ENCODE peak calls at places on chromosomes 6 and 20, in ten cellular contexts. One of them, this sample, is unnamed.
A peak's percentile ranks its signal among the peaks of the same experiment; 100 is the strongest.

GRCh38 chr20:46057856-46058655 is 29.0 kb downstream of the SLC12A5 start:
- DNase-seq in GM03348: peak; percentile 68
- DNase-seq in T-helper 17 cell: no peak
- DNase-seq in adrenal gland: peak; percentile 46
- DNase-seq in activated T-cell treated with anti-CD3 and anti-CD28 coated beads, Interleukin-2, amount 50 U/mL, for 72 hours: peak; percentile 16
- DNase-seq in stimulated activated effector memory CD8-positive, alpha-beta T cell treated with anti-CD3 and anti-CD28 coated beads, Interleukin-12 subunit alpha, Interleukin-12 subunit beta, amount 100 ng/mL, for 72 hours: no peak
- DNase-seq in stimulated activated CD4-positive, alpha-beta T cell treated with anti-CD3 and anti-CD28 coated beads, Interleukin-4, amount 100 ng/mL, for 4 hours: no peak
- DNase-seq in MM.1S: no peak
- DNase-seq in COR-L47: no peak
- DNase-seq in memory B cell: peak; percentile 26
- DNase-seq in this sample: no peak

GRCh38 chr6:15160812-15161211 is 85.1 kb upstream of the JARID2 start:
- DNase-seq in GM03348: peak; percentile 30
- DNase-seq in T-helper 17 cell: no peak
- DNase-seq in adrenal gland: no peak
- DNase-seq in activated T-cell treated with anti-CD3 and anti-CD28 coated beads, Interleukin-2, amount 50 U/mL, for 72 hours: no peak
- DNase-seq in stimulated activated effector memory CD8-positive, alpha-beta T cell treated with anti-CD3 and anti-CD28 coated beads, Interleukin-12 subunit alpha, Interleukin-12 subunit beta, amount 100 ng/mL, for 72 hours: no peak
- DNase-seq in stimulated activated CD4-positive, alpha-beta T cell treated with anti-CD3 and anti-CD28 coated beads, Interleukin-4, amount 100 ng/mL, for 4 hours: no peak
- DNase-seq in MM.1S: no peak
- DNase-seq in COR-L47: no peak
- DNase-seq in memory B cell: no peak
- DNase-seq in this sample: no peak

GRCh38 chr6:2507016-2507415 is 243.7 kb downstream of the MYLK4 start:
- DNase-seq in GM03348: no peak
- DNase-seq in T-helper 17 cell: no peak
- DNase-seq in adrenal gland: no peak
- DNase-seq in activated T-cell treated with anti-CD3 and anti-CD28 coated beads, Interleukin-2, amount 50 U/mL, for 72 hours: no peak
- DNase-seq in stimulated activated effector memory CD8-positive, alpha-beta T cell treated with anti-CD3 and anti-CD28 coated beads, Interleukin-12 subunit alpha, Interleukin-12 subunit beta, amount 100 ng/mL, for 72 hours: no peak
- DNase-seq in stimulated activated CD4-positive, alpha-beta T cell treated with anti-CD3 and anti-CD28 coated beads, Interleukin-4, amount 100 ng/mL, for 4 hours: no peak
- DNase-seq in MM.1S: no peak
- DNase-seq in COR-L47: no peak
- DNase-seq in memory B cell: no peak
- DNase-seq in this sample: no peak

GRCh38 chr20:61056627-61057312 is 195.3 kb upstream of the CDH4 start:
- DNase-seq in GM03348: no peak
- DNase-seq in T-helper 17 cell: no peak
- DNase-seq in adrenal gland: no peak
- DNase-seq in activated T-cell treated with anti-CD3 and anti-CD28 coated beads, Interleukin-2, amount 50 U/mL, for 72 hours: no peak
- DNase-seq in stimulated activated effector memory CD8-positive, alpha-beta T cell treated with anti-CD3 and anti-CD28 coated beads, Interleukin-12 subunit alpha, Interleukin-12 subunit beta, amount 100 ng/mL, for 72 hours: no peak
- DNase-seq in stimulated activated CD4-positive, alpha-beta T cell treated with anti-CD3 and anti-CD28 coated beads, Interleukin-4, amount 100 ng/mL, for 4 hours: no peak
- DNase-seq in MM.1S: no peak
- DNase-seq in COR-L47: no peak
- DNase-seq in memory B cell: no peak
- DNase-seq in this sample: no peak

GRCh38 chr6:137801352-137802088 is 65.5 kb upstream of the TNFAIP3 start:
- DNase-seq in GM03348: no peak
- DNase-seq in T-helper 17 cell: no peak
- DNase-seq in adrenal gland: no peak
- DNase-seq in activated T-cell treated with anti-CD3 and anti-CD28 coated beads, Interleukin-2, amount 50 U/mL, for 72 hours: no peak
- DNase-seq in stimulated activated effector memory CD8-positive, alpha-beta T cell treated with anti-CD3 and anti-CD28 coated beads, Interleukin-12 subunit alpha, Interleukin-12 subunit beta, amount 100 ng/mL, for 72 hours: no peak
- DNase-seq in stimulated activated CD4-positive, alpha-beta T cell treated with anti-CD3 and anti-CD28 coated beads, Interleukin-4, amount 100 ng/mL, for 4 hours: no peak
- DNase-seq in MM.1S: no peak
- DNase-seq in COR-L47: no peak
- DNase-seq in memory B cell: no peak
- DNase-seq in this sample: no peak

GRCh38 chr20:24828992-24829648 is 119.9 kb upstream of the CST7 start:
- DNase-seq in GM03348: no peak
- DNase-seq in T-helper 17 cell: no peak
- DNase-seq in adrenal gland: no peak
- DNase-seq in activated T-cell treated with anti-CD3 and anti-CD28 coated beads, Interleukin-2, amount 50 U/mL, for 72 hours: no peak
- DNase-seq in stimulated activated effector memory CD8-positive, alpha-beta T cell treated with anti-CD3 and anti-CD28 coated beads, Interleukin-12 subunit alpha, Interleukin-12 subunit beta, amount 100 ng/mL, for 72 hours: no peak
- DNase-seq in stimulated activated CD4-positive, alpha-beta T cell treated with anti-CD3 and anti-CD28 coated beads, Interleukin-4, amount 100 ng/mL, for 4 hours: no peak
- DNase-seq in MM.1S: no peak
- DNase-seq in COR-L47: no peak
- DNase-seq in memory B cell: no peak
- DNase-seq in this sample: no peak

GRCh38 chr6:63897459-63897858 is 261.9 kb downstream of the PHF3 start:
- DNase-seq in GM03348: peak; percentile 56
- DNase-seq in T-helper 17 cell: no peak
- DNase-seq in adrenal gland: no peak
- DNase-seq in activated T-cell treated with anti-CD3 and anti-CD28 coated beads, Interleukin-2, amount 50 U/mL, for 72 hours: no peak
- DNase-seq in stimulated activated effector memory CD8-positive, alpha-beta T cell treated with anti-CD3 and anti-CD28 coated beads, Interleukin-12 subunit alpha, Interleukin-12 subunit beta, amount 100 ng/mL, for 72 hours: no peak
- DNase-seq in stimulated activated CD4-positive, alpha-beta T cell treated with anti-CD3 and anti-CD28 coated beads, Interleukin-4, amount 100 ng/mL, for 4 hours: no peak
- DNase-seq in MM.1S: no peak
- DNase-seq in COR-L47: no peak
- DNase-seq in memory B cell: no peak
- DNase-seq in this sample: no peak

GRCh38 chr6:163688971-163689370 is 274.5 kb downstream of the QKI start:
- DNase-seq in GM03348: no peak
- DNase-seq in T-helper 17 cell: no peak
- DNase-seq in adrenal gland: no peak
- DNase-seq in activated T-cell treated with anti-CD3 and anti-CD28 coated beads, Interleukin-2, amount 50 U/mL, for 72 hours: no peak
- DNase-seq in stimulated activated effector memory CD8-positive, alpha-beta T cell treated with anti-CD3 and anti-CD28 coated beads, Interleukin-12 subunit alpha, Interleukin-12 subunit beta, amount 100 ng/mL, for 72 hours: no peak
- DNase-seq in stimulated activated CD4-positive, alpha-beta T cell treated with anti-CD3 and anti-CD28 coated beads, Interleukin-4, amount 100 ng/mL, for 4 hours: no peak
- DNase-seq in MM.1S: no peak
- DNase-seq in COR-L47: no peak
- DNase-seq in memory B cell: no peak
- DNase-seq in this sample: no peak

GRCh38 chr6:51949451-51949850 is 138.0 kb downstream of the PKHD1 start:
- DNase-seq in GM03348: no peak
- DNase-seq in T-helper 17 cell: no peak
- DNase-seq in adrenal gland: no peak
- DNase-seq in activated T-cell treated with anti-CD3 and anti-CD28 coated beads, Interleukin-2, amount 50 U/mL, for 72 hours: no peak
- DNase-seq in stimulated activated effector memory CD8-positive, alpha-beta T cell treated with anti-CD3 and anti-CD28 coated beads, Interleukin-12 subunit alpha, Interleukin-12 subunit beta, amount 100 ng/mL, for 72 hours: no peak
- DNase-seq in stimulated activated CD4-positive, alpha-beta T cell treated with anti-CD3 and anti-CD28 coated beads, Interleukin-4, amount 100 ng/mL, for 4 hours: no peak
- DNase-seq in MM.1S: no peak
- DNase-seq in COR-L47: no peak
- DNase-seq in memory B cell: no peak
- DNase-seq in this sample: no peak

GRCh38 chr6:124819340-124819739 is 142.9 kb upstream of the RNF217 start:
- DNase-seq in GM03348: no peak
- DNase-seq in T-helper 17 cell: no peak
- DNase-seq in adrenal gland: no peak
- DNase-seq in activated T-cell treated with anti-CD3 and anti-CD28 coated beads, Interleukin-2, amount 50 U/mL, for 72 hours: no peak
- DNase-seq in stimulated activated effector memory CD8-positive, alpha-beta T cell treated with anti-CD3 and anti-CD28 coated beads, Interleukin-12 subunit alpha, Interleukin-12 subunit beta, amount 100 ng/mL, for 72 hours: no peak
- DNase-seq in stimulated activated CD4-positive, alpha-beta T cell treated with anti-CD3 and anti-CD28 coated beads, Interleukin-4, amount 100 ng/mL, for 4 hours: no peak
- DNase-seq in MM.1S: no peak
- DNase-seq in COR-L47: no peak
- DNase-seq in memory B cell: no peak
- DNase-seq in this sample: no peak

GRCh38 chr6:138652824-138653223 is 120.7 kb upstream of the CCDC28A start:
- DNase-seq in GM03348: no peak
- DNase-seq in T-helper 17 cell: no peak
- DNase-seq in adrenal gland: no peak
- DNase-seq in activated T-cell treated with anti-CD3 and anti-CD28 coated beads, Interleukin-2, amount 50 U/mL, for 72 hours: no peak
- DNase-seq in stimulated activated effector memory CD8-positive, alpha-beta T cell treated with anti-CD3 and anti-CD28 coated beads, Interleukin-12 subunit alpha, Interleukin-12 subunit beta, amount 100 ng/mL, for 72 hours: no peak
- DNase-seq in stimulated activated CD4-positive, alpha-beta T cell treated with anti-CD3 and anti-CD28 coated beads, Interleukin-4, amount 100 ng/mL, for 4 hours: no peak
- DNase-seq in MM.1S: no peak
- DNase-seq in COR-L47: no peak
- DNase-seq in memory B cell: no peak
- DNase-seq in this sample: no peak

GRCh38 chr20:17693534-17694001 is 6.2 kb upstream of the BANF2 start:
- DNase-seq in GM03348: no peak
- DNase-seq in T-helper 17 cell: no peak
- DNase-seq in adrenal gland: no peak
- DNase-seq in activated T-cell treated with anti-CD3 and anti-CD28 coated beads, Interleukin-2, amount 50 U/mL, for 72 hours: no peak
- DNase-seq in stimulated activated effector memory CD8-positive, alpha-beta T cell treated with anti-CD3 and anti-CD28 coated beads, Interleukin-12 subunit alpha, Interleukin-12 subunit beta, amount 100 ng/mL, for 72 hours: no peak
- DNase-seq in stimulated activated CD4-positive, alpha-beta T cell treated with anti-CD3 and anti-CD28 coated beads, Interleukin-4, amount 100 ng/mL, for 4 hours: no peak
- DNase-seq in MM.1S: no peak
- DNase-seq in COR-L47: no peak
- DNase-seq in memory B cell: no peak
- DNase-seq in this sample: no peak

GRCh38 chr6:53944538-53944937 is 149.7 kb downstream of the LRRC1 start:
- DNase-seq in GM03348: no peak
- DNase-seq in T-helper 17 cell: no peak
- DNase-seq in adrenal gland: no peak
- DNase-seq in activated T-cell treated with anti-CD3 and anti-CD28 coated beads, Interleukin-2, amount 50 U/mL, for 72 hours: no peak
- DNase-seq in stimulated activated effector memory CD8-positive, alpha-beta T cell treated with anti-CD3 and anti-CD28 coated beads, Interleukin-12 subunit alpha, Interleukin-12 subunit beta, amount 100 ng/mL, for 72 hours: no peak
- DNase-seq in stimulated activated CD4-positive, alpha-beta T cell treated with anti-CD3 and anti-CD28 coated beads, Interleukin-4, amount 100 ng/mL, for 4 hours: no peak
- DNase-seq in MM.1S: no peak
- DNase-seq in COR-L47: no peak
- DNase-seq in memory B cell: no peak
- DNase-seq in this sample: no peak

GRCh38 chr6:105884426-105884825 is 201.7 kb upstream of the PRDM1 start:
- DNase-seq in GM03348: no peak
- DNase-seq in T-helper 17 cell: no peak
- DNase-seq in adrenal gland: no peak
- DNase-seq in activated T-cell treated with anti-CD3 and anti-CD28 coated beads, Interleukin-2, amount 50 U/mL, for 72 hours: no peak
- DNase-seq in stimulated activated effector memory CD8-positive, alpha-beta T cell treated with anti-CD3 and anti-CD28 coated beads, Interleukin-12 subunit alpha, Interleukin-12 subunit beta, amount 100 ng/mL, for 72 hours: no peak
- DNase-seq in stimulated activated CD4-positive, alpha-beta T cell treated with anti-CD3 and anti-CD28 coated beads, Interleukin-4, amount 100 ng/mL, for 4 hours: no peak
- DNase-seq in MM.1S: no peak
- DNase-seq in COR-L47: no peak
- DNase-seq in memory B cell: no peak
- DNase-seq in this sample: no peak

GRCh38 chr20:18225652-18226051 is 62.7 kb upstream of the ZNF133 start:
- DNase-seq in GM03348: peak; percentile 11
- DNase-seq in T-helper 17 cell: no peak
- DNase-seq in adrenal gland: no peak
- DNase-seq in activated T-cell treated with anti-CD3 and anti-CD28 coated beads, Interleukin-2, amount 50 U/mL, for 72 hours: no peak
- DNase-seq in stimulated activated effector memory CD8-positive, alpha-beta T cell treated with anti-CD3 and anti-CD28 coated beads, Interleukin-12 subunit alpha, Interleukin-12 subunit beta, amount 100 ng/mL, for 72 hours: no peak
- DNase-seq in stimulated activated CD4-positive, alpha-beta T cell treated with anti-CD3 and anti-CD28 coated beads, Interleukin-4, amount 100 ng/mL, for 4 hours: no peak
- DNase-seq in MM.1S: no peak
- DNase-seq in COR-L47: no peak
- DNase-seq in memory B cell: no peak
- DNase-seq in this sample: no peak

GRCh38 chr6:113447088-113447831 is 409.9 kb upstream of the MARCKS start:
- DNase-seq in GM03348: peak; percentile 72
- DNase-seq in T-helper 17 cell: no peak
- DNase-seq in adrenal gland: peak; percentile 22
- DNase-seq in activated T-cell treated with anti-CD3 and anti-CD28 coated beads, Interleukin-2, amount 50 U/mL, for 72 hours: no peak
- DNase-seq in stimulated activated effector memory CD8-positive, alpha-beta T cell treated with anti-CD3 and anti-CD28 coated beads, Interleukin-12 subunit alpha, Interleukin-12 subunit beta, amount 100 ng/mL, for 72 hours: no peak
- DNase-seq in stimulated activated CD4-positive, alpha-beta T cell treated with anti-CD3 and anti-CD28 coated beads, Interleukin-4, amount 100 ng/mL, for 4 hours: no peak
- DNase-seq in MM.1S: no peak
- DNase-seq in COR-L47: no peak
- DNase-seq in memory B cell: no peak
- DNase-seq in this sample: no peak

GRCh38 chr20:47551841-47552240 is 50.2 kb downstream of the NCOA3 start:
- DNase-seq in GM03348: no peak
- DNase-seq in T-helper 17 cell: no peak
- DNase-seq in adrenal gland: peak; percentile 44
- DNase-seq in activated T-cell treated with anti-CD3 and anti-CD28 coated beads, Interleukin-2, amount 50 U/mL, for 72 hours: no peak
- DNase-seq in stimulated activated effector memory CD8-positive, alpha-beta T cell treated with anti-CD3 and anti-CD28 coated beads, Interleukin-12 subunit alpha, Interleukin-12 subunit beta, amount 100 ng/mL, for 72 hours: no peak
- DNase-seq in stimulated activated CD4-positive, alpha-beta T cell treated with anti-CD3 and anti-CD28 coated beads, Interleukin-4, amount 100 ng/mL, for 4 hours: no peak
- DNase-seq in MM.1S: no peak
- DNase-seq in COR-L47: peak; percentile 51
- DNase-seq in memory B cell: no peak
- DNase-seq in this sample: no peak

GRCh38 chr20:2256132-2256531 is 39.7 kb upstream of the TGM3 start:
- DNase-seq in GM03348: no peak
- DNase-seq in T-helper 17 cell: no peak
- DNase-seq in adrenal gland: no peak
- DNase-seq in activated T-cell treated with anti-CD3 and anti-CD28 coated beads, Interleukin-2, amount 50 U/mL, for 72 hours: no peak
- DNase-seq in stimulated activated effector memory CD8-positive, alpha-beta T cell treated with anti-CD3 and anti-CD28 coated beads, Interleukin-12 subunit alpha, Interleukin-12 subunit beta, amount 100 ng/mL, for 72 hours: no peak
- DNase-seq in stimulated activated CD4-positive, alpha-beta T cell treated with anti-CD3 and anti-CD28 coated beads, Interleukin-4, amount 100 ng/mL, for 4 hours: no peak
- DNase-seq in MM.1S: no peak
- DNase-seq in COR-L47: no peak
- DNase-seq in memory B cell: no peak
- DNase-seq in this sample: no peak

GRCh38 chr6:170082067-170082466 is 208.8 kb downstream of the DLL1 start:
- DNase-seq in GM03348: no peak
- DNase-seq in T-helper 17 cell: no peak
- DNase-seq in adrenal gland: no peak
- DNase-seq in activated T-cell treated with anti-CD3 and anti-CD28 coated beads, Interleukin-2, amount 50 U/mL, for 72 hours: no peak
- DNase-seq in stimulated activated effector memory CD8-positive, alpha-beta T cell treated with anti-CD3 and anti-CD28 coated beads, Interleukin-12 subunit alpha, Interleukin-12 subunit beta, amount 100 ng/mL, for 72 hours: no peak
- DNase-seq in stimulated activated CD4-positive, alpha-beta T cell treated with anti-CD3 and anti-CD28 coated beads, Interleukin-4, amount 100 ng/mL, for 4 hours: no peak
- DNase-seq in MM.1S: no peak
- DNase-seq in COR-L47: no peak
- DNase-seq in memory B cell: peak; percentile 7
- DNase-seq in this sample: peak; percentile 10

GRCh38 chr6:85675030-85675819 is 32.5 kb upstream of the SYNCRIP start:
- DNase-seq in GM03348: no peak
- DNase-seq in T-helper 17 cell: no peak
- DNase-seq in adrenal gland: no peak
- DNase-seq in activated T-cell treated with anti-CD3 and anti-CD28 coated beads, Interleukin-2, amount 50 U/mL, for 72 hours: no peak
- DNase-seq in stimulated activated effector memory CD8-positive, alpha-beta T cell treated with anti-CD3 and anti-CD28 coated beads, Interleukin-12 subunit alpha, Interleukin-12 subunit beta, amount 100 ng/mL, for 72 hours: no peak
- DNase-seq in stimulated activated CD4-positive, alpha-beta T cell treated with anti-CD3 and anti-CD28 coated beads, Interleukin-4, amount 100 ng/mL, for 4 hours: no peak
- DNase-seq in MM.1S: no peak
- DNase-seq in COR-L47: no peak
- DNase-seq in memory B cell: no peak
- DNase-seq in this sample: no peak

GRCh38 chr6:157263146-157263545 is 60.2 kb downstream of the TMEM242 start:
- DNase-seq in GM03348: no peak
- DNase-seq in T-helper 17 cell: no peak
- DNase-seq in adrenal gland: no peak
- DNase-seq in activated T-cell treated with anti-CD3 and anti-CD28 coated beads, Interleukin-2, amount 50 U/mL, for 72 hours: no peak
- DNase-seq in stimulated activated effector memory CD8-positive, alpha-beta T cell treated with anti-CD3 and anti-CD28 coated beads, Interleukin-12 subunit alpha, Interleukin-12 subunit beta, amount 100 ng/mL, for 72 hours: no peak
- DNase-seq in stimulated activated CD4-positive, alpha-beta T cell treated with anti-CD3 and anti-CD28 coated beads, Interleukin-4, amount 100 ng/mL, for 4 hours: no peak
- DNase-seq in MM.1S: no peak
- DNase-seq in COR-L47: no peak
- DNase-seq in memory B cell: no peak
- DNase-seq in this sample: no peak

GRCh38 chr6:77573843-77574242 is 79.0 kb upstream of the MEI4 start:
- DNase-seq in GM03348: no peak
- DNase-seq in T-helper 17 cell: no peak
- DNase-seq in adrenal gland: no peak
- DNase-seq in activated T-cell treated with anti-CD3 and anti-CD28 coated beads, Interleukin-2, amount 50 U/mL, for 72 hours: no peak
- DNase-seq in stimulated activated effector memory CD8-positive, alpha-beta T cell treated with anti-CD3 and anti-CD28 coated beads, Interleukin-12 subunit alpha, Interleukin-12 subunit beta, amount 100 ng/mL, for 72 hours: no peak
- DNase-seq in stimulated activated CD4-positive, alpha-beta T cell treated with anti-CD3 and anti-CD28 coated beads, Interleukin-4, amount 100 ng/mL, for 4 hours: no peak
- DNase-seq in MM.1S: no peak
- DNase-seq in COR-L47: no peak
- DNase-seq in memory B cell: no peak
- DNase-seq in this sample: no peak

GRCh38 chr20:431012-431904 is 23.2 kb downstream of the RBCK1 start:
- DNase-seq in GM03348: peak; percentile 64
- DNase-seq in T-helper 17 cell: no peak
- DNase-seq in adrenal gland: peak; percentile 80
- DNase-seq in activated T-cell treated with anti-CD3 and anti-CD28 coated beads, Interleukin-2, amount 50 U/mL, for 72 hours: peak; percentile 51
- DNase-seq in stimulated activated effector memory CD8-positive, alpha-beta T cell treated with anti-CD3 and anti-CD28 coated beads, Interleukin-12 subunit alpha, Interleukin-12 subunit beta, amount 100 ng/mL, for 72 hours: no peak
- DNase-seq in stimulated activated CD4-positive, alpha-beta T cell treated with anti-CD3 and anti-CD28 coated beads, Interleukin-4, amount 100 ng/mL, for 4 hours: peak; percentile 32
- DNase-seq in MM.1S: peak; percentile 52
- DNase-seq in COR-L47: peak; percentile 74
- DNase-seq in memory B cell: no peak
- DNase-seq in this sample: no peak

GRCh38 chr20:3777726-3778629 is 3.3 kb downstream of the SPEF1 start:
- DNase-seq in GM03348: peak; percentile 86
- DNase-seq in T-helper 17 cell: peak; percentile 36
- DNase-seq in adrenal gland: peak; percentile 58
- DNase-seq in activated T-cell treated with anti-CD3 and anti-CD28 coated beads, Interleukin-2, amount 50 U/mL, for 72 hours: peak; percentile 58
- DNase-seq in stimulated activated effector memory CD8-positive, alpha-beta T cell treated with anti-CD3 and anti-CD28 coated beads, Interleukin-12 subunit alpha, Interleukin-12 subunit beta, amount 100 ng/mL, for 72 hours: peak; percentile 45
- DNase-seq in stimulated activated CD4-positive, alpha-beta T cell treated with anti-CD3 and anti-CD28 coated beads, Interleukin-4, amount 100 ng/mL, for 4 hours: no peak
- DNase-seq in MM.1S: no peak
- DNase-seq in COR-L47: peak; percentile 12
- DNase-seq in memory B cell: no peak
- DNase-seq in this sample: peak; percentile 52

GRCh38 chr20:21380711-21381110 is 16.6 kb downstream of the NKX2-4 start:
- DNase-seq in GM03348: no peak
- DNase-seq in T-helper 17 cell: no peak
- DNase-seq in adrenal gland: no peak
- DNase-seq in activated T-cell treated with anti-CD3 and anti-CD28 coated beads, Interleukin-2, amount 50 U/mL, for 72 hours: no peak
- DNase-seq in stimulated activated effector memory CD8-positive, alpha-beta T cell treated with anti-CD3 and anti-CD28 coated beads, Interleukin-12 subunit alpha, Interleukin-12 subunit beta, amount 100 ng/mL, for 72 hours: no peak
- DNase-seq in stimulated activated CD4-positive, alpha-beta T cell treated with anti-CD3 and anti-CD28 coated beads, Interleukin-4, amount 100 ng/mL, for 4 hours: no peak
- DNase-seq in MM.1S: no peak
- DNase-seq in COR-L47: no peak
- DNase-seq in memory B cell: no peak
- DNase-seq in this sample: no peak

GRCh38 chr6:83153958-83154357 is 39.1 kb downstream of the PGM3 start:
- DNase-seq in GM03348: no peak
- DNase-seq in T-helper 17 cell: no peak
- DNase-seq in adrenal gland: no peak
- DNase-seq in activated T-cell treated with anti-CD3 and anti-CD28 coated beads, Interleukin-2, amount 50 U/mL, for 72 hours: no peak
- DNase-seq in stimulated activated effector memory CD8-positive, alpha-beta T cell treated with anti-CD3 and anti-CD28 coated beads, Interleukin-12 subunit alpha, Interleukin-12 subunit beta, amount 100 ng/mL, for 72 hours: no peak
- DNase-seq in stimulated activated CD4-positive, alpha-beta T cell treated with anti-CD3 and anti-CD28 coated beads, Interleukin-4, amount 100 ng/mL, for 4 hours: no peak
- DNase-seq in MM.1S: no peak
- DNase-seq in COR-L47: no peak
- DNase-seq in memory B cell: no peak
- DNase-seq in this sample: no peak

GRCh38 chr6:44851176-44851575 is 463.7 kb downstream of the CDC5L start:
- DNase-seq in GM03348: peak; percentile 56
- DNase-seq in T-helper 17 cell: no peak
- DNase-seq in adrenal gland: no peak
- DNase-seq in activated T-cell treated with anti-CD3 and anti-CD28 coated beads, Interleukin-2, amount 50 U/mL, for 72 hours: no peak
- DNase-seq in stimulated activated effector memory CD8-positive, alpha-beta T cell treated with anti-CD3 and anti-CD28 coated beads, Interleukin-12 subunit alpha, Interleukin-12 subunit beta, amount 100 ng/mL, for 72 hours: no peak
- DNase-seq in stimulated activated CD4-positive, alpha-beta T cell treated with anti-CD3 and anti-CD28 coated beads, Interleukin-4, amount 100 ng/mL, for 4 hours: no peak
- DNase-seq in MM.1S: no peak
- DNase-seq in COR-L47: no peak
- DNase-seq in memory B cell: no peak
- DNase-seq in this sample: no peak

GRCh38 chr6:84581494-84582259 is 182.7 kb downstream of the TBX18 start:
- DNase-seq in GM03348: peak; percentile 51
- DNase-seq in T-helper 17 cell: no peak
- DNase-seq in adrenal gland: no peak
- DNase-seq in activated T-cell treated with anti-CD3 and anti-CD28 coated beads, Interleukin-2, amount 50 U/mL, for 72 hours: no peak
- DNase-seq in stimulated activated effector memory CD8-positive, alpha-beta T cell treated with anti-CD3 and anti-CD28 coated beads, Interleukin-12 subunit alpha, Interleukin-12 subunit beta, amount 100 ng/mL, for 72 hours: no peak
- DNase-seq in stimulated activated CD4-positive, alpha-beta T cell treated with anti-CD3 and anti-CD28 coated beads, Interleukin-4, amount 100 ng/mL, for 4 hours: no peak
- DNase-seq in MM.1S: peak; percentile 68
- DNase-seq in COR-L47: no peak
- DNase-seq in memory B cell: no peak
- DNase-seq in this sample: no peak